ENCODE peak calls at places on chromosomes 5 and 9, in ten cellular contexts. N is heart left ventricle, U is Panc1, F is SJCRH30, G is dorsolateral prefrontal cortex, O is GM06990, B is sigmoid colon, S is A549, P is HL-60, L is Peyer's patch. I is an unnamed sample.

GRCh38 chr9:5854032-5854792 is 21.3 kb upstream of the ERMP1 start:
- DNase-seq in N (no peak), B (no peak), P (no peak), U (no peak), F (no peak), L (no peak), O (no peak), G (no peak), S (no peak), I (no peak)

GRCh38 chr5:34716986-34717385 is 60.9 kb downstream of the RAI14 start:
- DNase-seq in S (no peak), P (no peak), B (no peak), F (no peak), O (no peak), G (no peak), N (no peak), L (no peak), U (no peak), I (no peak)

GRCh38 chr9:33229359-33230120 is 10.4 kb upstream of the SPINK4 start:
- DNase-seq in S (peak; percentile 82), L (peak; percentile 89), U (peak; percentile 64), B (no peak), N (no peak), O (no peak), G (no peak), F (no peak), P (no peak), I (no peak)

GRCh38 chr5:168324864-168325615 is 33.6 kb downstream of the WWC1 start:
- DNase-seq in O (no peak), U (no peak), S (peak; percentile 70), B (no peak), P (no peak), L (no peak), G (no peak), N (no peak), F (no peak), I (no peak)

GRCh38 chr9:85420750-85421149 is 321.0 kb downstream of the AGTPBP1 start:
- DNase-seq in S (no peak), U (no peak), B (no peak), O (no peak), N (no peak), L (no peak), P (no peak), G (no peak), F (no peak), I (no peak)

GRCh38 chr5:110916373-110917049 is 155.0 kb upstream of the TSLP start:
- DNase-seq in F (peak; percentile 59), U (no peak), B (no peak), L (no peak), P (no peak), S (no peak), G (no peak), N (no peak), O (no peak), I (no peak)

GRCh38 chr5:122419195-122419894 is 107.3 kb downstream of the SNCAIP start:
- DNase-seq in O (no peak), L (no peak), S (no peak), U (no peak), B (no peak), P (no peak), G (no peak), F (no peak), N (no peak), I (no peak)

GRCh38 chr5:109028608-109029299 is 281.1 kb downstream of the FER start:
- DNase-seq in S (no peak), B (no peak), N (no peak), O (no peak), P (no peak), G (no peak), U (no peak), L (no peak), F (no peak), I (no peak)

GRCh38 chr9:8822667-8823025 is 1023.1 kb upstream of the DMAC1 start:
- DNase-seq in B (no peak), S (no peak), N (no peak), P (no peak), F (no peak), L (no peak), U (no peak), G (no peak), O (no peak), I (no peak)
- H3K4me3 ChIP-seq in B (no peak overlapping the region), S (no peak overlapping the region), N (no peak overlapping the region), P (no peak overlapping the region), F (no peak overlapping the region), L (no peak overlapping the region), U (no peak overlapping the region), G (no peak overlapping the region), O (no peak overlapping the region), I (no peak overlapping the region)

DNA sequence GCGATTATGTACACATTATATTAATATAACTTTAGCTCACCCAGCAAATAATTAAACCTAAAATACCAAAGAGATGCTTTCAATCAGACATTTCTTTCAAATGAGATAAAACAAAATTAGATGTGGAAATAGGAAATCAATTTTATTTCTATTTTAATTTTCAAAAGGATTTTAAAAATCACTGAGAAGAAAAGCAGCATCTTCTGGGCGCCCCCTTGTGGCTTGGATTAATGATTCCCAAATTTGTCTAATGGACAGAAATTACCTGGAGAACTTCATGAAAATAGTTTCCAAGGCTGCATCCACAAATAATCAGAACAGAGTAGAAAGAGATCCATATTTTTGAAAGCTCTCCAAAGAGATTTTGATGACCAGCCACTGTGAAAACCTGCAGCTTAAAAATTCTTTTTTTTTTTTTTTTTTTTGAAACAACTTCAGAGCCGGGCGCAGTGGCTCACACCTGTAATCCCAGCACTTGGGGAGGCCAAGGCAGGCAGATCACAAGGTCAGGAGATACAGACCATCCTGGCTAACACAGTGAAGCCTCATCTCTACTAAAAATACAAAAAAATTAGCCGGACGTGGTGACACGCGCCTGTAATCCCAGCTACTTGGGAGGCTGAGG is 50.9 kb upstream of the CEMIP2 start:
- DNase-seq in B (no peak), N (peak; percentile 25), O (no peak), U (no peak), L (no peak), G (peak; percentile 43), P (no peak), S (peak; percentile 21), F (peak; percentile 71), I (no peak)
- H3K4me3 ChIP-seq in B (no peak overlapping the region), N (no peak overlapping the region), O (no peak overlapping the region), U (no peak overlapping the region), L (no peak overlapping the region), G (no peak overlapping the region), P (no peak overlapping the region), S (no peak overlapping the region), F (no peak overlapping the region), I (no peak overlapping the region)

DNA sequence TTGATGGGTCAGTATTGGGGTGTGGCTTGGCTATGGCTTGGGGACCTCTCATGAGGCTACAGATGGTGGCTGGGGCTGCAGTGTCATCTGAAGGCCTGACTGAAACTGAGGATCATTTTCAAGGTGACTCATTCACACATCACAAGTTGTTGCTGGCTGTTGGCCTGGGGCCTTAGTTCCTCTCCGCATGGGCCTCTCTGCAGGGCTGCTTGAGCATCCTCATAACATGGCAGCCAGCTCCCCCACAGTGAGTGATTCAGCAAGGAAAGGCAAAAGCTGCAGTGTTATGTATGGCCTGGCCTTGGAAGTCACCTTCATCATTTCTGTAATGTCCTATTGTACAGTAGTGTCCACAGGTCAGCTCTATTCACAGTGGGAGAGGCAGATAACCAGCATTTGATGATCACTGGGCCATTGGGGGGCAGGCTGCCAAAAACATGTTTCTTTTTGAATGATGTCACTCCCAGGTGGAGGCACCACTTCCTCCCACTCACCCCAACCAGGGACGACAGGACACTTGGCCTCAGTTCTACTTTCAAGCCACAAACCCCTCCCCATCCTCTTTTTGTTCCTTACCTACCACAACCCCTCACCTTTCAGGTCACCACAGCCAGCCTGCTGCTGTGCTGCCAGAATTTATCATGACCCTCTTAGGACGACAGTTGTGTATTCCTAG is 14.4 kb downstream of the FGD3 start:
- DNase-seq in S (no peak), B (no peak), U (no peak), F (no peak), L (no peak), G (no peak), P (no peak), N (no peak), O (no peak), I (peak; percentile 61)
- H3K4me3 ChIP-seq in S (no peak overlapping the region), B (no peak overlapping the region), U (no peak overlapping the region), F (no peak overlapping the region), L (no peak overlapping the region), G (no peak overlapping the region), P (no peak overlapping the region), N (no peak overlapping the region), O (no peak overlapping the region), I (no peak overlapping the region)

DNA sequence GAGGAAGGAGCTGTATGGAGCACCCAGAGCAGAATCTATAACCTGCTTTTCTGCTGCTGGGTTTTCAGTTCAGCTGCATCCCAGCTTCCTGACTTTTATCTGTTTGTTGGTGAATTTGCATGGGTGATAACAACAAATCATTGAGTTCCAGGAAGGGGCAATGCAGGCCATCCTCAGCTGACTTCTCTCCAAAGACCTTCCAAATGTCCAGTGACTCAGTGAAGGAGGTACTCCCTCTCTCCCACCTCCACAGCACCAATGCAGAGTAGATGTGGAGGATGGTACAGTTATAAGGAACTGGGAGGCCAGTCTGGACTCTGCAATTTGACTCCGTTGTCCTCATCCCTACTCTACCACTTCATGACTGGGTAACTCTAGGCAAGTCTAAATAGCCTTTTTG is 1.7 kb upstream of the TXN start:
- DNase-seq in S (no peak), B (no peak), O (no peak), F (no peak), U (no peak), P (no peak), N (no peak), G (no peak), L (no peak), I (no peak)
- H3K4me3 ChIP-seq in S (peak overlapping the region; percentile 67), B (no peak overlapping the region), O (peak overlapping the region; percentile 92), F (no peak overlapping the region), U (peak overlapping the region; percentile 81), P (peak overlapping the region; percentile 88), N (no peak overlapping the region), G (no peak overlapping the region), L (no peak overlapping the region), I (no peak overlapping the region)

GRCh38 chr5:93850311-93850710 is 108.9 kb upstream of the POU5F2 start:
- DNase-seq in G (no peak), O (no peak), F (peak; percentile 8), P (no peak), B (no peak), U (no peak), N (no peak), S (no peak), L (no peak), I (no peak)
- H3K4me3 ChIP-seq in G (no peak overlapping the region), O (no peak overlapping the region), F (no peak overlapping the region), P (no peak overlapping the region), B (no peak overlapping the region), U (no peak overlapping the region), N (no peak overlapping the region), S (no peak overlapping the region), L (no peak overlapping the region), I (no peak overlapping the region)

DNA sequence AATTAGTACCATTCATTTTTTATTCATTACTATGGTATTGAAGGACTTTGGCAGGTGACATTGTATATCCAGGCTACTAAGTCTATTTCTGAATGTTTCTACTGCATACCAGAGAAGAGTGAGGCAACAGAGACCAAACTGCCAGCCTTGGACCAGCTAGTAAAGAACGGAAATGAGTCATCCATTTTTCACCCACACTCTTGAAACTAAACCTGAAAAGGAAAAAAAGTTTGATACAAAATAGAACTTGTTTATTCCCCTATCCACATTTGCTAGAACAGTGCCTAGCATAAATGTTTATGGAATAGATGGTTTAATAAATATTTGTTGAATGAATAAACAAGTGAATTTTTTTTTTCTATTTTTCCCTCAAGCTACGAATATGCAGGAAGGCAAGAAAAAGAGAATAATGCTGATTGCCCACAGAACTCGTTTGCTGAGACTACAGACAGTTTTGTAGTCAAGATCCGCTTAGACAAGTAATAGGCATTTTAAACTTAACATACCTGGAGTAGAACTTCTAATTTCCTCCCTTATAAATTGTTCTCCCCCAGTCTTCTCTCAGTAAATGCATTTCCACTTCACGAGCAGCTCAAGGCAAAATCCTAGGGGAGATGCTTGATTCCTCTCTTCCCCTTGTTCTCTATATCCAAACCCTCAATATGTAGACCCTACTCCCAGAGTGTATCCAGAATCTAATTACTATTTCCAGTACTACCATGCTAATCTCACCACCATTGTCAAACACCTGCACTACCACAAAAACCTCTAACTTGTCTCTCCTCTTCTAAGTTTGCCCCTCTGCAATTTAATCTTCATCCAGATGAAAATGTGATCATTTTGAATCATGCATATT is 146.1 kb upstream of the RASA1 start:
- DNase-seq in B (no peak), N (no peak), G (no peak), L (no peak), O (peak; percentile 70), F (peak; percentile 78), U (peak; percentile 51), P (peak; percentile 13), S (peak; percentile 10), I (no peak)
- H3K4me3 ChIP-seq in B (no peak overlapping the region), N (no peak overlapping the region), G (no peak overlapping the region), L (no peak overlapping the region), O (no peak overlapping the region), F (peak overlapping the region; percentile 10), U (no peak overlapping the region), P (no peak overlapping the region), S (no peak overlapping the region), I (no peak overlapping the region)